ENCODE peak calls at places on chromosome 14, in five cellular contexts. O is thoracic aorta, A is upper lobe of right lung, G is adipocyte, B is neural progenitor cell. Q is an unnamed sample.

GRCh38 chr14:105082703-105083102 is 17.5 kb upstream of the GPR132 start:
- DNase-seq in O (no peak), A (peak; percentile 6), G (no peak), B (no peak), Q (no peak)

GRCh38 chr14:92986254-92987147 is 63.6 kb downstream of the CHGA start:
- DNase-seq in O (peak; percentile 59), A (no peak), G (peak; percentile 75), B (no peak), Q (peak; percentile 38)

GRCh38 chr14:80475074-80475473 is 263.8 kb upstream of the DIO2 start:
- DNase-seq in O (no peak), A (no peak), G (peak; percentile 45), B (no peak), Q (no peak)

GRCh38 chr14:65434216-65434850 is 21.8 kb downstream of the FUT8 start:
- DNase-seq in O (no peak), A (no peak), G (peak; percentile 26), B (no peak), Q (no peak)

GRCh38 chr14:70893842-70894237 is 13.4 kb upstream of the PCNX1 start:
- DNase-seq in O (no peak), A (no peak), G (no peak), B (no peak), Q (no peak)

GRCh38 chr14:73755434-73756014 is 41.3 kb upstream of the PNMA1 start:
- DNase-seq in O (no peak), A (peak; percentile 78), G (peak; percentile 29), B (no peak), Q (no peak)

GRCh38 chr14:52313493-52313881 is 625 bp upstream of the PTGER2 start:
- DNase-seq in O (no peak), A (no peak), G (no peak), B (no peak), Q (no peak)

GRCh38 chr14:57086271-57087162 is 182.2 kb downstream of the EXOC5 start:
- DNase-seq in O (no peak), A (no peak), G (no peak), B (no peak), Q (no peak)

GRCh38 chr14:101359221-101360044 is 201.9 kb upstream of the DIO3 start:
- DNase-seq in O (no peak), A (no peak), G (no peak), B (peak; percentile 44), Q (no peak)

GRCh38 chr14:92544051-92544730 is 30.6 kb downstream of the RIN3 start:
- DNase-seq in O (no peak), A (no peak), G (no peak), B (no peak), Q (no peak)

GRCh38 chr14:89491701-89492381 is 74.8 kb upstream of the FOXN3 start:
- DNase-seq in O (no peak), A (no peak), G (peak; percentile 65), B (no peak), Q (peak; percentile 17)

GRCh38 chr14:41950428-41950827 is 343.8 kb downstream of the LRFN5 start:
- DNase-seq in O (no peak), A (no peak), G (no peak), B (no peak), Q (no peak)

GRCh38 chr14:77988966-77989365 is 181.2 kb upstream of the NRXN3 start:
- DNase-seq in O (no peak), A (no peak), G (no peak), B (no peak), Q (peak; percentile 70)

GRCh38 chr14:38042356-38042755 is 165.3 kb upstream of the SSTR1 start:
- DNase-seq in O (no peak), A (no peak), G (peak; percentile 79), B (no peak), Q (peak; percentile 32)

GRCh38 chr14:69096766-69097475 is 56.0 kb downstream of the DCAF5 start:
- DNase-seq in O (no peak), A (no peak), G (peak; percentile 43), B (no peak), Q (no peak)

GRCh38 chr14:36429692-36430091 is 90.3 kb downstream of the NKX2-1 start:
- DNase-seq in O (no peak), A (no peak), G (no peak), B (no peak), Q (no peak)

GRCh38 chr14:75119056-75119455 is 7.8 kb downstream of the NEK9 start:
- DNase-seq in O (no peak), A (no peak), G (peak; percentile 38), B (no peak), Q (peak; percentile 22)

GRCh38 chr14:77682158-77682553 is 25.7 kb downstream of the ALKBH1 start:
- DNase-seq in O (no peak), A (no peak), G (peak; percentile 35), B (no peak), Q (no peak)

GRCh38 chr14:68862954-68863594 is 70.2 kb upstream of the ZFP36L1 start:
- DNase-seq in O (no peak), A (peak; percentile 86), G (peak; percentile 92), B (peak; percentile 86), Q (peak; percentile 75)

GRCh38 chr14:68285421-68286179 is 466.0 kb downstream of the RAD51B start:
- DNase-seq in O (no peak), A (no peak), G (no peak), B (no peak), Q (no peak)

GRCh38 chr14:103230021-103230420 is 104.0 kb upstream of the EIF5 start:
- DNase-seq in O (no peak), A (peak; percentile 30), G (no peak), B (no peak), Q (no peak)
- H3K27me3 ChIP-seq in O (no peaks in the 10 kb centered on the region), A (no peaks in the 10 kb centered on the region), G (peaks cover 25% of the 10 kb centered on the region), B (no peaks in the 10 kb centered on the region), Q (peaks cover 6% of the 10 kb centered on the region)

DNA sequence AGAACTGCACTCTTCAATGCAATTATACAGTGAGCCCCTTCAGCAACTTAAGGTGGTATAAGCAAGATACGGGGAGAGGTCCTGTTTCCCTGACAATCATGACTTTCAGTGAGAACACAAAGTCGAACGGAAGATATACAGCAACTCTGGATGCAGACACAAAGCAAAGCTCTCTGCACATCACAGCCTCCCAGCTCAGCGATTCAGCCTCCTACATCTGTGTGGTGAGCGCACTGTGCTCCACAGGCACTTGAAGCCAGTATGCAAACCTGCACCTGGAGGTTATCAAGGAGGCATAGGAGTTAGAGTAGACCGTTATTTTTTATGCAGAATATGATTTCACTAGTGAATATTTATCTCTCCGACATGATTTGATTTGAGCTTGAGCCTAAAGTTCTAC is 152.2 kb upstream of the OR4E1 start:
- DNase-seq in O (no peak), A (no peak), G (no peak), B (no peak), Q (no peak)
- H3K27me3 ChIP-seq in O (no peaks in the 10 kb centered on the region), A (no peaks in the 10 kb centered on the region), G (peaks cover 26% of the 10 kb centered on the region), B (peaks cover 43% of the 10 kb centered on the region), Q (no peaks in the 10 kb centered on the region)

GRCh38 chr14:98919431-98919830 is 352.6 kb downstream of the BCL11B start:
- DNase-seq in O (no peak), A (no peak), G (no peak), B (no peak), Q (no peak)
- H3K27me3 ChIP-seq in O (no peaks in the 10 kb centered on the region), A (no peaks in the 10 kb centered on the region), G (peaks cover 28% of the 10 kb centered on the region), B (no peaks in the 10 kb centered on the region), Q (no peaks in the 10 kb centered on the region)

GRCh38 chr14:39382463-39382862 is 49.8 kb downstream of the FBXO33 start:
- DNase-seq in O (no peak), A (no peak), G (no peak), B (no peak), Q (no peak)
- H3K27me3 ChIP-seq in O (no peaks in the 10 kb centered on the region), A (no peaks in the 10 kb centered on the region), G (no peaks in the 10 kb centered on the region), B (no peaks in the 10 kb centered on the region), Q (no peaks in the 10 kb centered on the region)

GRCh38 chr14:59631237-59631636 is 54.6 kb upstream of the CCDC175 start:
- DNase-seq in O (no peak), A (no peak), G (no peak), B (peak; percentile 61), Q (no peak)
- H3K27me3 ChIP-seq in O (no peaks in the 10 kb centered on the region), A (peaks cover 11% of the 10 kb centered on the region), G (peaks cover 23% of the 10 kb centered on the region), B (peaks cover 45% of the 10 kb centered on the region), Q (peaks cover 2% of the 10 kb centered on the region)

GRCh38 chr14:103290961-103291360 is 43.1 kb upstream of the EIF5 start:
- DNase-seq in O (no peak), A (no peak), G (no peak), B (no peak), Q (no peak)
- H3K27me3 ChIP-seq in O (no peaks in the 10 kb centered on the region), A (peaks cover 8% of the 10 kb centered on the region), G (peaks cover 6% of the 10 kb centered on the region), B (no peaks in the 10 kb centered on the region), Q (peaks cover 6% of the 10 kb centered on the region)

GRCh38 chr14:98237939-98238338 is 1034.1 kb downstream of the BCL11B start:
- DNase-seq in O (no peak), A (no peak), G (no peak), B (no peak), Q (no peak)
- H3K27me3 ChIP-seq in O (no peaks in the 10 kb centered on the region), A (no peaks in the 10 kb centered on the region), G (no peaks in the 10 kb centered on the region), B (no peaks in the 10 kb centered on the region), Q (no peaks in the 10 kb centered on the region)

GRCh38 chr14:31568671-31569070 is 7.5 kb downstream of the NUBPL start:
- DNase-seq in O (no peak), A (no peak), G (peak; percentile 69), B (no peak), Q (no peak)

GRCh38 chr14:31566456-31566855 is 5.3 kb downstream of the NUBPL start:
- DNase-seq in O (no peak), A (no peak), G (no peak), B (no peak), Q (no peak)

GRCh38 chr14:31568151-31568550 is 6.9 kb downstream of the NUBPL start:
- DNase-seq in O (no peak), A (no peak), G (no peak), B (no peak), Q (no peak)

GRCh38 chr14:31564194-31564593 is 3.0 kb downstream of the NUBPL start:
- DNase-seq in O (no peak), A (no peak), G (no peak), B (no peak), Q (no peak)

DNA sequence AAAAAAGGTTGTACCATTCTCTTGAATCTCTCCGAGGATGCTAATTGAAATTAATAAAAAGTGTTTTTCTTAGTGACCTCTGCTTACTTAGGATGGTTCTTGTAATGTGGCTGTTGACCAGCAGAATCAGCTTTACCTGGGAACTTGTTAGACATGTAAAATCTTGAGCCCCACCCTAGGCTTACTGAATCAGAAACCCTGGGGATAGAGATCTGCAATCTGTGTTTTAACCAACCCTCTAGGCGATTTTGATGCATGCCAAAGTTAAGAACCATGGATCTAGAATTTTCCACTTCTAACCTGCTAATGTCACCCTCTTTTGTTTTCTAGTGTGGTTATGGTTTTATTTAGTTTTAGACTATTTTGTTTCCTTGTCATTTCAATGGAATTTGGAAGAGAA is 6.4 kb downstream of the NUBPL start:
- DNase-seq in O (no peak), A (no peak), G (no peak), B (no peak), Q (no peak)
- H3K27me3 ChIP-seq in O (no peaks in the 10 kb centered on the region), A (no peaks in the 10 kb centered on the region), G (no peaks in the 10 kb centered on the region), B (no peaks in the 10 kb centered on the region), Q (no peaks in the 10 kb centered on the region)

DNA sequence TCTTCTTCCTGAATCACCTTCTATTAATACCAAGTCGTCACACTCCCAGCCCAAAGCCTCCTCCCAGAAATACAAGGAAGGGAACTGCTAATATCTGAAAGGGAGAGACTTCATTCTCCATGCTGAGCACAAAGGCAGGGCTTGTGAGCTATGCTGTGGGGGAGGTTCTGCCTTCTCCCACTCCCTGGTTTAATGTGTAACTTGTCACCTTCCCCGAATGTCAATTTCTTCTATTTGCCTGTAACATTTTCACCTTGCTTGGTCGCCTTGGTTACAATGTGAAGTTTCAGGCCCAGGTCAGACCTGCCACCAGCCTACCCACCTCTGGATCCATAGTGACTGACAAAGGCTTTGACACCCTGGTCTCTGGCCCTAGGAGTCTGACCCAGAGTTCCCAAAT is 82.0 kb upstream of the ESRRB start:
- DNase-seq in O (no peak), A (no peak), G (no peak), B (no peak), Q (no peak)
- H3K27me3 ChIP-seq in O (no peaks in the 10 kb centered on the region), A (no peaks in the 10 kb centered on the region), G (no peaks in the 10 kb centered on the region), B (peaks cover 3% of the 10 kb centered on the region), Q (no peaks in the 10 kb centered on the region)

Q was measured in brain microvascular endothelial cell.